ENCODE peak calls at places on chromosomes 2 and 18, in four cellular contexts. O is mucosa of descending colon, W is esophagus squamous epithelium, N is adrenal gland. P is an unnamed sample.

GRCh38 chr2:20674974-20675679 is 8.2 kb downstream of the GDF7 start:
- DNase-seq in O (no peak), W (no peak), N (peak; percentile 81), P (no peak)

GRCh38 chr2:26541401-26542193 is 63.7 kb upstream of the OTOF start:
- DNase-seq in O (no peak), W (no peak), N (no peak), P (no peak)

GRCh38 chr2:120587326-120587996 is 148.2 kb upstream of the GLI2 start:
- DNase-seq in O (peak; percentile 40), W (no peak), N (no peak), P (no peak)

GRCh38 chr2:5777089-5777488 is 84.9 kb downstream of the SOX11 start:
- DNase-seq in O (no peak), W (no peak), N (no peak), P (peak; percentile 41)

GRCh38 chr2:120262150-120262549 is 9.5 kb downstream of the RALB start:
- DNase-seq in O (no peak), W (no peak), N (no peak), P (no peak)

GRCh38 chr18:23103449-23103848 is 31.8 kb upstream of the CABLES1 start:
- DNase-seq in O (no peak), W (no peak), N (no peak), P (no peak)

GRCh38 chr2:229974271-229974670 is 52.0 kb downstream of the FBXO36 start:
- DNase-seq in O (no peak), W (no peak), N (peak; percentile 69), P (no peak)

GRCh38 chr2:145748927-145749326 is 1229.0 kb upstream of the ZEB2 start:
- DNase-seq in O (no peak), W (no peak), N (no peak), P (no peak)

GRCh38 chr2:143581989-143582719 is 452.9 kb downstream of the ARHGAP15 start:
- DNase-seq in O (no peak), W (no peak), N (no peak), P (no peak)

GRCh38 chr2:134412639-134412999 is 158.7 kb downstream of the MGAT5 start:
- DNase-seq in O (no peak), W (no peak), N (no peak), P (no peak)

GRCh38 chr2:86293612-86294011 is 43.8 kb downstream of the REEP1 start:
- DNase-seq in O (no peak), W (no peak), N (no peak), P (no peak)

GRCh38 chr2:46810195-46810594 is 105.4 kb downstream of the MCFD2 start:
- DNase-seq in O (no peak), W (no peak), N (peak; percentile 29), P (no peak)

GRCh38 chr2:130749078-130749477 is 6.3 kb upstream of the AMER3 start:
- DNase-seq in O (no peak), W (no peak), N (peak; percentile 28), P (no peak)

GRCh38 chr2:84844141-84844540 is 36.7 kb downstream of the TRABD2A start:
- DNase-seq in O (no peak), W (no peak), N (peak; percentile 10), P (no peak)

GRCh38 chr18:34848156-34848555 is 138.1 kb downstream of the DTNA start:
- DNase-seq in O (no peak), W (no peak), N (no peak), P (no peak)

GRCh38 chr2:169711751-169712509 is 17.7 kb downstream of the PHOSPHO2 start:
- DNase-seq in O (no peak), W (no peak), N (no peak), P (no peak)

GRCh38 chr2:176597916-176598315 is 328.7 kb downstream of the MTX2 start:
- DNase-seq in O (no peak), W (no peak), N (no peak), P (no peak)

GRCh38 chr18:50986360-50987087 is 18.7 kb downstream of the ELAC1 start:
- DNase-seq in O (no peak), W (no peak), N (no peak), P (no peak)

GRCh38 chr18:22694954-22695353 is 238.2 kb upstream of the RBBP8 start:
- DNase-seq in O (no peak), W (no peak), N (peak; percentile 95), P (peak; percentile 45)

GRCh38 chr2:179428659-179429058 is 164.0 kb upstream of the SESTD1 start:
- DNase-seq in O (no peak), W (no peak), N (no peak), P (no peak)

GRCh38 chr2:181528441-181528840 is 71.3 kb downstream of the ITGA4 start:
- DNase-seq in O (no peak), W (no peak), N (no peak), P (no peak)

GRCh38 chr2:127104881-127105655 is 1.9 kb downstream of the BIN1 start:
- DNase-seq in O (no peak), W (no peak), N (peak; percentile 60), P (no peak)

GRCh38 chr2:109368798-109369197 is 239.8 kb downstream of the SH3RF3 start:
- DNase-seq in O (no peak), W (no peak), N (peak; percentile 48), P (no peak)

GRCh38 chr2:63078852-63079606 is 28.4 kb downstream of the OTX1 start:
- DNase-seq in O (no peak), W (no peak), N (no peak), P (no peak)

GRCh38 chr2:196640031-196640548 is 575 bp downstream of the CCDC150 start:
- DNase-seq in O (no peak), W (no peak), N (no peak), P (no peak)

GRCh38 chr2:9332853-9333245 is 90.5 kb downstream of the ITGB1BP1 start:
- DNase-seq in O (no peak), W (no peak), N (no peak), P (no peak)

GRCh38 chr2:109239720-109240119 is 110.7 kb downstream of the SH3RF3 start:
- DNase-seq in O (no peak), W (no peak), N (peak; percentile 59), P (no peak)

GRCh38 chr2:127175821-127176354 is 44.2 kb downstream of the CYP27C1 start:
- DNase-seq in O (no peak), W (no peak), N (peak; percentile 73), P (no peak)

GRCh38 chr2:157220502-157220901 is 37.0 kb upstream of the GALNT5 start:
- DNase-seq in O (no peak), W (no peak), N (no peak), P (no peak)

GRCh38 chr2:118221952-118222594 is 133.8 kb downstream of the INSIG2 start:
- DNase-seq in O (no peak), W (no peak), N (peak; percentile 60), P (no peak)

GRCh38 chr18:23141022-23141999 is 6.0 kb downstream of the CABLES1 start:
- DNase-seq in O (peak; percentile 82), W (no peak), N (peak; percentile 71), P (no peak)

GRCh38 chr2:12737226-12738111 is 20.7 kb downstream of the TRIB2 start:
- DNase-seq in O (no peak), W (no peak), N (no peak), P (no peak)

GRCh38 chr2:209556354-209556961 is 132.6 kb downstream of the MAP2 start:
- DNase-seq in O (no peak), W (no peak), N (peak; percentile 52), P (no peak)

GRCh38 chr2:11157731-11158130 is 2.5 kb downstream of the SLC66A3 start:
- DNase-seq in O (no peak), W (no peak), N (peak; percentile 46), P (no peak)

GRCh38 chr2:86375623-86376022 is 38.2 kb upstream of the REEP1 start:
- DNase-seq in O (no peak), W (no peak), N (no peak), P (no peak)

GRCh38 chr2:171128461-171128860 is 32.2 kb downstream of the TLK1 start:
- DNase-seq in O (no peak), W (no peak), N (no peak), P (no peak)
- TF ChIP-seq CTCF in O (no peak), W (no peak), N (no peak), P (no peak)

GRCh38 chr18:13465126-13465446 is 246.5 kb downstream of the LDLRAD4 start:
- DNase-seq in O (no peak), W (no peak), N (no peak), P (no peak)
- H3K4me3 ChIP-seq in O (no peak overlapping the region), W (peak overlapping the region; percentile 37), N (no peak overlapping the region), P (no peak overlapping the region)

GRCh38 chr2:136135924-136136906 is 18.3 kb upstream of the CXCR4 start:
- DNase-seq in O (peak; percentile 80), W (peak; percentile 20), N (peak; percentile 61), P (peak; percentile 33)
- H3K36me3 ChIP-seq in O (no peaks in the 10 kb centered on the region), W (no peaks in the 10 kb centered on the region), N (no peaks in the 10 kb centered on the region), P (no peaks in the 10 kb centered on the region)

GRCh38 chr2:71891155-71891554 is 256.5 kb downstream of the CYP26B1 start:
- DNase-seq in O (no peak), W (no peak), N (peak; percentile 5), P (peak; percentile 25)
- TF ChIP-seq CTCF in O (no peak), W (no peak), N (no peak), P (no peak)

GRCh38 chr2:71607490-71607889 is 154.1 kb downstream of the DYSF start:
- DNase-seq in O (no peak), W (no peak), N (peak; percentile 39), P (no peak)

GRCh38 chr2:71605173-71605641 is 151.8 kb downstream of the DYSF start:
- DNase-seq in O (no peak), W (no peak), N (peak; percentile 35), P (no peak)

GRCh38 chr2:71604709-71605085 is 151.3 kb downstream of the DYSF start:
- DNase-seq in O (no peak), W (no peak), N (peak; percentile 47), P (no peak)

GRCh38 chr2:71606244-71606643 is 152.9 kb downstream of the DYSF start:
- DNase-seq in O (no peak), W (no peak), N (no peak), P (no peak)

GRCh38 chr2:71605781-71606241 is 152.4 kb downstream of the DYSF start:
- DNase-seq in O (no peak), W (no peak), N (peak; percentile 46), P (no peak)
- H3K4me3 ChIP-seq in O (no peak overlapping the region), W (no peak overlapping the region), N (no peak overlapping the region), P (no peak overlapping the region)

P was measured in lung.